ENCODE peak calls at places on chromosomes 6 and 20, in ten cellular contexts. T is Panc1, U is stomach, E is transverse colon, P is breast epithelium, H is prostate gland, C is HL-60, A is GM23338, I is SK-N-SH, X is H1. R is an unnamed sample.

GRCh38 chr6:1068905-1069304 is 243.0 kb upstream of the FOXQ1 start:
- DNase-seq in I (no peak), C (no peak), A (no peak), T (no peak), X (no peak), E (no peak), H (no peak), U (no peak), P (no peak), R (no peak)

GRCh38 chr6:39214846-39215639 is 14.2 kb downstream of the KCNK5 start:
- DNase-seq in I (no peak), T (no peak), E (peak), A (no peak), P (no peak), U (peak), X (no peak), H (peak), C (no peak), R (no peak)

GRCh38 chr6:138487122-138487604 is 12.1 kb downstream of the NHSL1 start:
- DNase-seq in H (no peak), I (no peak), A (no peak), U (no peak), P (no peak), T (no peak), C (no peak), X (no peak), E (no peak), R (no peak)

GRCh38 chr20:48096957-48097890 is 311.9 kb upstream of the SULF2 start:
- DNase-seq in T (no peak), X (no peak), H (no peak), U (no peak), A (no peak), E (no peak), C (no peak), P (no peak), I (no peak), R (no peak)

GRCh38 chr20:6863798-6864201 is 96.3 kb downstream of the BMP2 start:
- DNase-seq in I (no peak), A (no peak), X (no peak), E (no peak), T (no peak), H (no peak), U (no peak), C (no peak), P (no peak), R (no peak)

GRCh38 chr6:129280719-129281118 is 397.8 kb downstream of the LAMA2 start:
- DNase-seq in A (no peak), C (no peak), E (no peak), H (no peak), T (no peak), I (no peak), U (no peak), P (no peak), X (no peak), R (no peak)

GRCh38 chr20:33945391-33946079 is 48.2 kb upstream of the RALY start:
- DNase-seq in X (no peak), C (no peak), P (no peak), T (no peak), U (no peak), A (no peak), H (no peak), I (no peak), E (no peak), R (no peak)

GRCh38 chr6:12962995-12963394 is 246.4 kb downstream of the PHACTR1 start:
- DNase-seq in A (no peak), H (no peak), P (no peak), U (no peak), E (no peak), C (peak), I (no peak), T (no peak), X (no peak), R (no peak)

GRCh38 chr6:72873438-72873837 is 251.6 kb downstream of the KCNQ5 start:
- DNase-seq in C (no peak), A (no peak), E (no peak), T (no peak), H (no peak), U (no peak), P (no peak), I (no peak), X (no peak), R (no peak)

GRCh38 chr20:13995841-13996240 is 525 bp downstream of the MACROD2 start:
- DNase-seq in T (no peak), C (peak), H (peak), U (peak), E (peak), X (peak), P (no peak), I (peak), A (peak), R (peak)

GRCh38 chr6:126640921-126641320 is 301.0 kb downstream of the CENPW start:
- DNase-seq in U (no peak), E (no peak), H (no peak), X (no peak), P (no peak), T (no peak), I (no peak), A (no peak), C (no peak), R (no peak)

GRCh38 chr6:135346747-135347146 is 150.8 kb downstream of the AHI1 start:
- DNase-seq in A (no peak), X (no peak), T (no peak), U (no peak), H (no peak), P (no peak), I (peak), E (no peak), C (no peak), R (no peak)

GRCh38 chr20:58478141-58478805 is 36.9 kb downstream of the APCDD1L start:
- DNase-seq in H (no peak), C (no peak), I (no peak), E (no peak), X (peak), T (no peak), A (no peak), U (no peak), P (no peak), R (no peak)

GRCh38 chr6:128508588-128509296 is 11.7 kb downstream of the PTPRK start:
- DNase-seq in C (no peak), U (no peak), T (peak), P (no peak), A (no peak), E (no peak), I (no peak), X (no peak), H (no peak), R (no peak)

GRCh38 chr6:72716916-72717315 is 95.1 kb downstream of the KCNQ5 start:
- DNase-seq in I (no peak), X (no peak), C (no peak), E (no peak), A (no peak), U (no peak), P (no peak), T (no peak), H (no peak), R (no peak)

GRCh38 chr6:74991573-74992332 is 214.1 kb downstream of the COL12A1 start:
- DNase-seq in C (no peak), P (no peak), I (no peak), X (no peak), H (no peak), E (no peak), A (peak), T (no peak), U (no peak), R (no peak)

GRCh38 chr20:2379511-2380229 is 1.0 kb upstream of the TGM6 start:
- DNase-seq in H (no peak), E (no peak), T (no peak), A (peak), X (no peak), C (peak), I (no peak), U (no peak), P (no peak), R (no peak)

GRCh38 chr20:38290829-38291581 is 13.0 kb upstream of the BPI start:
- DNase-seq in C (no peak), I (peak), T (no peak), X (peak), E (no peak), P (no peak), A (peak), U (no peak), H (no peak), R (no peak)

GRCh38 chr6:34021839-34022190 is 124.1 kb downstream of the GRM4 start:
- DNase-seq in U (peak), A (no peak), E (peak), H (peak), C (no peak), X (no peak), P (no peak), I (no peak), T (no peak), R (no peak)

GRCh38 chr6:168055696-168056489 is 23.1 kb downstream of the FRMD1 start:
- DNase-seq in H (no peak), P (no peak), T (no peak), E (no peak), U (no peak), A (no peak), I (no peak), C (no peak), X (no peak), R (no peak)

GRCh38 chr6:137755284-137755683 is 111.8 kb upstream of the TNFAIP3 start:
- DNase-seq in T (no peak), X (no peak), A (no peak), U (no peak), P (no peak), E (no peak), C (no peak), H (no peak), I (no peak), R (no peak)

GRCh38 chr6:127182501-127182900 is 64.0 kb downstream of the RSPO3 start:
- DNase-seq in X (no peak), I (no peak), C (no peak), P (no peak), E (no peak), H (no peak), A (no peak), U (no peak), T (no peak), R (no peak)

GRCh38 chr6:70706491-70707123 is 38.9 kb downstream of the SMAP1 start:
- DNase-seq in U (no peak), E (no peak), P (no peak), A (peak), C (peak), H (no peak), T (peak), I (peak), X (no peak), R (no peak)

DNA sequence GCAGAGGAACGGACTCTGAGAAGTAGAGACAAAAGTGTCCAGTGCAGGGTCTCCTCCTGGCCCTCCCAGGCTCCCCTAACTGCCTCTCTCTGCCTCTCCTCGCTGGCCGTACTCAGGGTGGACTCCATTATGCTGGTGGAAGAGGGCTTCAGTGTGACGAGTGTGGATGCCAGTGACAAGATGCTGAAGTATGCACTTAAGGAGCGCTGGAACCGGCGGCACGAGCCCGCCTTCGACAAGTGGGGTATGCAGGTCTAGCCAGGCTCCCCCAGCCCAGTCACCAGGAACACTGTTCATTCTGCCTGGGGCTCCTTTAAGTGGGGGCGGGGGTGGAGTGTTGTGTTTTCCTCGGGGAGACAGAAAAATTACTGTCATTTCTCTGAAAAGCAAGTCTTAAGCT is 1.5 kb downstream of the GNMT start:
- DNase-seq in U (no peak), A (no peak), X (no peak), P (no peak), E (no peak), I (no peak), C (no peak), T (no peak), H (no peak), R (no peak)
- TF ChIP-seq POLR2AphosphoS5 in U (no peak), A (no peak), X (no peak), P (no peak), E (no peak), I (no peak), C (no peak), T (no peak), H (no peak), R (no peak)

DNA sequence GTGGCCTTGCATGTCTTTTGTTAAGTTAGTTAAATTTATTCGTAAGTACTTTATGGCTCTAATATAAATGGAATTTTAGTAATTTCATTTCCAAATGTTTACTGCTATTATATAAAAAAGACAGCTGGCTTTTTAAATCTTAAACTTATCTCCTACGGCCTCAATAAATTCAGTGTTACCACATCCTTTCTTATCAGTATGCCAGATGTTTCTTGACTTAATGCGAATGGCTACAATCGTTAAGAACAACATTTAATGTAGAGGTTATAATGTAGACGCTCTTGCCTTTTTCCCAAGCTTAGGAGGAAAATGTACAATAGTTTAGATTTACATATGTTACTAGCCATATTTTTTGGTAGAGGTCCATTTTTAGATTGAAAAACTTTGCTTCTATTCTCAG is 659.4 kb downstream of the TENT5A start:
- DNase-seq in T (no peak), H (no peak), U (no peak), C (no peak), P (no peak), I (no peak), A (no peak), X (no peak), E (no peak), R (no peak)
- H3K27ac ChIP-seq in T (no peak), H (no peak), U (no peak), C (no peak), P (no peak), I (no peak), A (no peak), X (no peak), E (no peak), R (no peak)

GRCh38 chr6:30260036-30260504 is 46.9 kb upstream of the TRIM26 start:
- DNase-seq in U (no peak), E (no peak), C (no peak), I (no peak), X (peak), T (no peak), A (peak), H (peak), P (peak), R (no peak)
- H3K4me3 ChIP-seq in U (peak), E (peak), C (peak), I (peak), X (peak), T (peak), A (peak), H (peak), P (peak), R (peak)

DNA sequence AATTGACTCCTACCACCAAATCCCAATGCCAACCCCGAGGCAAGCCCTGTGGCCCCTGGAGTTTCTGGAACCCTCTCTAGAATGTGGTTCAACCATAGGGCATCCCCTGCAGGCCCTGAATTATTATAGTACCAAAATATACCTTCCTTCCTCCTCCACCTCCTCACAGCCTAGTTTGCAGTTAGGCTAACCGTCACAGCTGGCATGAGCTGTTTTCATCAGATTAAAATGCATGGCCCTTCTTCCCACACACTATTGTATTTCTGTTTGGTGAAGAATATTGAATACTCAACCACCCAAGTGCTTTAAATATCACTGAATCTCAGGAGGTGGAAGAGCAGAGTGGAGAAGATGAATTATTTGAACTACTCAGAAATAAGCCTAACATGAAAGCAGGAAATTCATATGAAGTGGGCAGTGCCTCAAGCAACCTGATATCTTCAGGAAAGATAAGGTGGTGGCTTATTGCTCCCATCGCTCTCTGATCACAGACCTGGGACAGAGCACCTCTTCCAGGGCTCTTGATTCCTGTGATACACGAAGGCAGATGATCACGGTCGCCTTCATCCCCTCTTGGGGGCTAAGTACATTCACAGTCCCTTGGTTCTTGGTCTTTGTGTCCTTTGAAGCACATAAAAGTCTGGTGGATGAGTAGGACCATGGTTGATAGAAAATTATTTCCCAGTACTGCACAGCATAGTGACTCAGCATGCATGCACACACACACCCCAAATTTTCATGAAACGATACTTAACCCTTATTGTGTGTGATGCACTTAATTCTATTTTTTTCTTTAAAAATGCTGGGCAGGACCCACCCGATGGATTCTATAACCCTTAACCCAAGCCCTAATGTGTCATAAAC is 90.9 kb downstream of the PSMG4 start:
- DNase-seq in T (no peak), C (no peak), U (no peak), H (no peak), I (no peak), A (no peak), P (no peak), X (no peak), E (no peak), R (peak)
- TF ChIP-seq POLR2AphosphoS5 in T (no peak), C (no peak), U (no peak), H (no peak), I (no peak), A (no peak), P (no peak), X (no peak), E (no peak), R (no peak)

R was measured in sigmoid colon.